ENCODE peak calls at places on chromosomes 1 and 21, in four cellular contexts. R is activated naive CD4-positive, alpha-beta T cell; K is A172; F is right cardiac atrium. O is an unnamed sample.
A peak's percentile ranks its signal among the peaks of the same experiment; 100 is the strongest.

GRCh38 chr1:89203166-89203565 is 4.4 kb upstream of the GBP4 start:
- DNase-seq in F (no peak), K (peak; percentile 4), R (no peak), O (no peak)

GRCh38 chr1:227731696-227732585 is 3.2 kb downstream of the JMJD4 start:
- DNase-seq in K (no peak), R (no peak), F (no peak), O (no peak)

GRCh38 chr21:21813295-21813694 is 815.1 kb downstream of the NCAM2 start:
- DNase-seq in F (no peak), R (no peak), K (no peak), O (no peak)

GRCh38 chr1:3107201-3107600 is 38.2 kb downstream of the PRDM16 start:
- DNase-seq in R (no peak), F (no peak), K (no peak), O (no peak)

GRCh38 chr1:220235462-220235861 is 36.8 kb downstream of the RAB3GAP2 start:
- DNase-seq in F (no peak), R (no peak), K (no peak), O (peak; percentile 19)

GRCh38 chr1:232532901-232533300 is 97.0 kb downstream of the SIPA1L2 start:
- DNase-seq in F (no peak), K (no peak), R (no peak), O (no peak)

GRCh38 chr1:167332503-167332902 is 111.8 kb downstream of the POU2F1 start:
- DNase-seq in F (no peak), R (no peak), K (no peak), O (no peak)

GRCh38 chr1:8660455-8660854 is 157.0 kb downstream of the RERE start:
- DNase-seq in F (peak; percentile 80), K (peak; percentile 42), R (no peak), O (no peak)

GRCh38 chr1:183632087-183632486 is 3.5 kb downstream of the ARPC5 start:
- DNase-seq in F (no peak), R (no peak), K (no peak), O (no peak)

GRCh38 chr1:157073944-157074685 is 25.5 kb downstream of the ETV3L start:
- DNase-seq in K (no peak), R (no peak), F (peak; percentile 89), O (peak; percentile 57)

GRCh38 chr1:101996830-101997485 is at the start of gene OLFM3:
- DNase-seq in K (peak; percentile 4), F (peak; percentile 47), R (no peak), O (no peak)